ENCODE peak calls at places on chromosome 19, in seven cellular contexts. G, P, H, Q, Z, X and Y are unnamed samples.

GRCh38 chr19:632228-633067 is 889 bp downstream of the POLRMT start:
- DNase-seq in G (peak; percentile 68), P (peak; percentile 87), H (peak; percentile 24), Q (peak; percentile 62), Z (no peak), X (peak; percentile 66), Y (peak; percentile 51)

GRCh38 chr19:43504426-43505185 is at the start of gene PHLDB3:
- DNase-seq in G (peak; percentile 70), P (no peak), H (no peak), Q (no peak), Z (no peak), X (no peak), Y (no peak)

GRCh38 chr19:31274964-31275319 is 74.3 kb downstream of the TSHZ3 start:
- DNase-seq in G (no peak), P (no peak), H (no peak), Q (no peak), Z (no peak), X (no peak), Y (no peak)

GRCh38 chr19:46451352-46451751 is 20.0 kb downstream of the PNMA8A start:
- DNase-seq in G (no peak), P (no peak), H (peak; percentile 72), Q (peak; percentile 78), Z (no peak), X (no peak), Y (no peak)

GRCh38 chr19:54095136-54095858 is 5.3 kb downstream of the OSCAR start:
- DNase-seq in G (no peak), P (no peak), H (no peak), Q (no peak), Z (no peak), X (no peak), Y (no peak)

GRCh38 chr19:29845576-29846176 is 33.9 kb downstream of the CCNE1 start:
- DNase-seq in G (peak; percentile 63), P (peak; percentile 75), H (peak; percentile 22), Q (no peak), Z (no peak), X (no peak), Y (no peak)

GRCh38 chr19:52307275-52307674 is 10.3 kb downstream of the ZNF480 start:
- DNase-seq in G (no peak), P (peak; percentile 74), H (no peak), Q (no peak), Z (no peak), X (peak; percentile 43), Y (no peak)

GRCh38 chr19:53906211-53907192 is 2.6 kb upstream of the CACNG7 start:
- DNase-seq in G (peak; percentile 85), P (peak; percentile 86), H (no peak), Q (peak; percentile 65), Z (no peak), X (no peak), Y (peak; percentile 64)

GRCh38 chr19:12715929-12716328 is 7.8 kb downstream of the TNPO2 start:
- DNase-seq in G (no peak), P (no peak), H (no peak), Q (no peak), Z (no peak), X (no peak), Y (no peak)

GRCh38 chr19:17722655-17723240 is 3.5 kb downstream of the MAP1S start:
- DNase-seq in G (no peak), P (no peak), H (no peak), Q (no peak), Z (no peak), X (no peak), Y (no peak)

GRCh38 chr19:44571830-44572661 is 41.3 kb upstream of the IGSF23 start:
- DNase-seq in G (no peak), P (peak; percentile 45), H (no peak), Q (no peak), Z (no peak), X (no peak), Y (no peak)

GRCh38 chr19:52277471-52277870 is 8.1 kb downstream of the ZNF766 start:
- DNase-seq in G (no peak), P (no peak), H (no peak), Q (no peak), Z (no peak), X (no peak), Y (no peak)

DNA sequence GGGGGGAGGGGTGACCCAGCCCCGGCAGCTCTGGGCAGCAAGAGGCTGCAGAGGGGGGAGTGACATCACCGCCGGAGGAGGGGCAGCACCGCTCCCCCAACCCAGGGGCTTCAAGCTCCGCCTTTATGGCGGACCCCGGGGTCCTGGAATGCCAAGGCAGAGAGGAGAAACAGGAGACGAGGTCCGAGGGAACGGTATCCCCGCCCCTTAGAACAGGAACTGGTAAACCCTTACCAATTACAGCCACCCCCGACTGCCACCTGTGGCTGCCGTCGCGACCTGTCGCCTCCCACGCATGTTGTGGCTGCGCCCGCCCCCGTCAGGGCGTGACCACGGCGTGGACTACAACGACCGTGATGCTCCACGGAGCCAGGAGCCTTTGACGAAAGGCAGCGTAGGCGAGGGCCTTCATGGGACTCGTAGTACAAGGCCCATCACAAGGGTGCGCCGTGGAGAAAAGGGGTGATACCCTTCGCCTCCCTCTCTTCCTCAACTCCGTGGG is 4.1 kb upstream of the KCNC3 start:
- DNase-seq in G (peak; percentile 87), P (peak; percentile 97), H (peak; percentile 69), Q (peak; percentile 86), Z (peak; percentile 56), X (peak; percentile 84), Y (no peak)
- TF ChIP-seq CTCF in G (no peak), P (no peak), H (no peak), Q (no peak), Z (no peak), X (no peak), Y (no peak)

DNA sequence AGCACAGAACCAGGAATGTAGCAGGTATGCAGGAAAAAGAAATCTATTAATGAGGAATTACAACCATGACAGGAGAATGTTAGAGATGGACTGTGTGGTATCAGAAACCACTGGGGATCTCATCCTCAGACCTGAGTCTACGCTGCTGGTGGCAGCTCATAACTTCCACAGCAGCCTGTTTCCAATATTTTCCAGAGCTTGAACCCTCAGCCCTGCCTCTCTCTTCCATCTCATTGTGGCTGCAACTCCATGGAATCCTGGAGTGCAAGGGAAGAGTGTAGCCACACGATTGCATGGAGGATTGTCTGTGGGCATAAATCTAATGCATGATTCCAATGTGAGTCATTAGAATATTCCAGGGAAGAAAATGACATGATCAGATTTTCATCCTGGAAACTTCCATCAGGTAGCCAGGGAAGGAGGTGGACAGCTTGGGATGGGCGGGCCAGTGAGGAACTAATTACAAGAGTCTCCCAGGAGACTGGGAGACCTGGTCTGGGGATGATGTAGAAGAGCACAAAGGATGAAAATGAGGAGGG is 14.9 kb downstream of the PLA2G4C start:
- DNase-seq in G (no peak), P (no peak), H (no peak), Q (no peak), Z (no peak), X (no peak), Y (no peak)
- TF ChIP-seq CTCF in G (no peak), P (no peak), H (no peak), Q (no peak), Z (no peak), X (no peak), Y (no peak)

DNA sequence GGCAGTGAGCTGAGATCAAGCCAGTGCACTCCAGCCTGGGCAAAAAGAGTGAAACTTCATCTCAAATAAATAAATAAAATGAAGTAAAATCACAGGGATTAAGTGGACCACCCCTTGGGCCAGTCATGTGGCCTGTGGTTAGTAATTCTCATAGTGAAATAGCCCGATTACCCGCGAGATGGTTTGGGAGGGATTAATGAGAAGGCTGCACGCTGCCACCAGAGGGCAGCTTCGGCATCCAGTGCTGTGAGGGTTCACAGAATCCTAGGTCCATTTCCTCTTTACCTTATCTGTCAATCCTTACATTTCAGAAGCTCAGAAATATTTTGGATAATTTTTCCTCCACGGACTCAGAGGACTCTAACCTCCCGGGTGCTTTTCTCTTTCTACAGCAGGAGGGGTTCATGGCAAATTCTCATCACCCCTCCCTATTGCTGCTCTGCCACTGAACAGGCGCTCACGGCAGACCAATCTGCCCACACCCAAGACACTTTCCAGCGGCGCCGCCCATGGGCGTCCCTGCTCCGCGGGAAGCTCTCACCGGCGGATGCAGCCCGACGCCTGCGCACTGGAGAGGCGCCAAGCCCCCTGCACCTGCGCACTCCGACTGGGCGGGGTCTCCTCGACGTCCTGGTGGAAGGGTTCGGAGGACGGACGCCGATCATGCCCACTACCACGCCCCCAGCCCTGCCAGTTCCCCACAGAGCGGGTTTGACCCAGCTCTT is 11.0 kb downstream of the ZNF835 start:
- DNase-seq in G (peak; percentile 66), P (no peak), H (no peak), Q (no peak), Z (no peak), X (no peak), Y (no peak)
- TF ChIP-seq CTCF in G (no peak), P (no peak), H (no peak), Q (no peak), Z (no peak), X (no peak), Y (no peak)

DNA sequence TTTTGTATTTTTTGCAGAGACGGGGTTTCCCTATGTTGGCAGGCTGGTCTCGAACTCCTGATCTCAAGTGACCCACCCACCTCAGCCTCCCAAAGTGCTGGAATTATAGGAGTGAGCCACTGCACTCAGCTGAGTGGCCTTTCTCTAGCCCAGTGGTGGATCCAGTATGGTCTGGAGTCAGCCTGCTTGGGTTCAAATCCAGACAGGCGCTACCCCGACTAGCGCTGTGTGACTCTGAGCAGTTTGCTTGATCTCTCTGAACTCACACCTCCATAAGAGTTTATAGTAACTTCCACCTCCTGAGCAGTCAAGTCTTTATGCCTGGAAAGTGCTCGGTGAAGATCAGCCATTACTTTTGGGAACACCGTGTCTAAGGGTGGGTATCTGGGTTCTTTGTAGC is 10.4 kb downstream of the S1PR2 start:
- DNase-seq in G (no peak), P (no peak), H (no peak), Q (no peak), Z (no peak), X (no peak), Y (no peak)
- TF ChIP-seq CTCF in G (no peak), P (no peak), H (no peak), Q (no peak), Z (no peak), X (no peak), Y (no peak)